ENCODE peak calls at places on chromosomes 5 and 9, in eight cellular contexts. Q is lower lobe of right lung; I is A549; W is left ventricle myocardium inferior; X is tibial artery; S is Caco-2; B is CD4-positive, CD25-positive, alpha-beta regulatory T cell; J is AG04450. T is an unnamed sample. For H3K9me3, the result is how much of the 10 kb centered on the place peaks cover.

GRCh38 chr9:133276923-133277322 is 1.9 kb upstream of the ABO start:
- DNase-seq in W (no peak), J (no peak), X (no peak), Q (no peak), S (no peak), I (no peak), B (no peak), T (no peak)

GRCh38 chr9:124500796-124501611 is 6.2 kb downstream of the NR5A1 start:
- DNase-seq in Q (peak), I (no peak), W (peak), S (no peak), J (no peak), X (no peak), B (no peak), T (no peak)

GRCh38 chr5:64612349-64612961 is 77.8 kb upstream of the SHISAL2B start:
- DNase-seq in Q (no peak), B (no peak), S (peak), I (peak), W (no peak), J (peak), X (no peak), T (no peak)

GRCh38 chr5:103295871-103296270 is 37.3 kb downstream of the MACIR start:
- DNase-seq in Q (no peak), J (no peak), X (no peak), B (no peak), I (no peak), W (no peak), S (no peak), T (no peak)

GRCh38 chr5:56729488-56729887 is 85.9 kb upstream of the MAP3K1 start:
- DNase-seq in W (no peak), S (no peak), Q (no peak), B (no peak), J (no peak), I (no peak), X (no peak), T (no peak)

GRCh38 chr9:110257097-110257955 is 1.0 kb upstream of the TXN start:
- DNase-seq in S (no peak), W (peak), X (no peak), J (no peak), Q (no peak), I (no peak), B (no peak), T (no peak)

GRCh38 chr9:91693226-91693625 is 256.8 kb downstream of the ROR2 start:
- DNase-seq in X (no peak), J (no peak), S (no peak), I (no peak), W (no peak), Q (no peak), B (no peak), T (no peak)

GRCh38 chr5:62330302-62330701 is 24.3 kb downstream of the KIF2A start:
- DNase-seq in J (no peak), W (no peak), Q (no peak), S (no peak), X (no peak), I (no peak), B (no peak), T (no peak)

GRCh38 chr5:67301285-67301904 is 104.8 kb upstream of the CD180 start:
- DNase-seq in I (no peak), J (peak), Q (peak), S (no peak), W (peak), B (no peak), X (peak), T (no peak)

GRCh38 chr5:109476292-109476691 is 66.5 kb upstream of the PJA2 start:
- DNase-seq in J (no peak), Q (no peak), S (no peak), I (no peak), W (no peak), B (no peak), X (no peak), T (no peak)

GRCh38 chr5:149404746-149405549 is 25.9 kb upstream of the IL17B start:
- DNase-seq in J (no peak), B (no peak), I (peak), X (peak), W (no peak), S (no peak), Q (no peak), T (no peak)

GRCh38 chr5:109045710-109046109 is 298.0 kb downstream of the FER start:
- DNase-seq in I (no peak), Q (no peak), X (no peak), B (no peak), S (no peak), J (no peak), W (no peak), T (no peak)

DNA sequence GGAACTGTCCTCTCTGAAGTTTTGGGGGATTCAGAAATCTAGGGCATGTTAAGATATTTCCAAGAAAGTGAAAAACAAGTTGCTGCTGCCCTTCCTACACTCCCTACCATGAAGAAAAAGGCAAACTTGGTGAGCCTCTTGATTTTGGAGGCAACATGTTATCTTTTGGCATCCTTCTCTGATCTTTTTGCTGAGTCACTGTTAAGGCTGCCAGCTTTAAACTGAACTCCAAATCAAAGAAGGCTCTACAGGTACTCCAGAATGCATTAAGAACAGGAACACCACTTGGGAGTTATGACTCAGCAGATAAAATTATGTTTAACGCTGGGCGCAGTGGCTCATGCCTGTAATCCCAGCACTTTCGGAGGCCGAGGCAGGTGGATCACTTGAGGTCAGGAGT is 24.0 kb downstream of the PCDHB15 start:
- DNase-seq in S (no peak), J (no peak), W (no peak), X (no peak), B (no peak), Q (no peak), I (no peak), T (no peak)
- H3K9me3 ChIP-seq in S (under half), J (under half), W (half or more), X (under half), B (half or more), Q (half or more), I (half or more), T (under half)

DNA sequence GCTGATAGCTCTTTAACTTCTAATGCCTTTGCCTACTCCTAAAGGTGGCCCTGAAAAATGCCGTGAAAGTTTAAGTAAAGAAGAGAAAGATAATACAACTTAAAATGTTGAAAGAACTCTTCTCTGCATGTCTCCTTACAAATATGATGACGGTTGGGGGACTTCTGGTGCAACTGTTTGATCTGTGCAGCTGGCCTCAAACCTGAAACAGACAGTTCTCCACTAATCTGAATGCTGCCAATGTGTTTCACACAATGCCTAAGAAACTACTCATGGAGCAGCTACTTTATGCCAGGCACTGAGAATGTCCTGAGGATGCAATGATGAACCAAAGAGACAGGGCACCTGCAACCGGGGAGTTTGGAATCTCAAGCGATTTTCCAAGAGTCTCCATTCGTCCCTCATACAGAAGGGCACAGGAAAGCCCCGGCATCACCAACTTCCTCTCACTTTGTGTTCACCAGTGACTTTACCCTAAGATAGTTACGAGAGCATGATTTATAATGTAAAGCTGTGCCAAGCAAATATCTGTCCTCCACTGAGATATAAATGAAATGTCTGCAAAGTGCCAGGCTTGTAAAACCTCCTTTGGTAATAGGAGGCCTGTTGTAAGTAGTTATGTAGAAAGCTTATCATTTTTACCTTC is 455.4 kb downstream of the SEMA5A start:
- DNase-seq in S (no peak), B (no peak), Q (no peak), I (no peak), J (no peak), W (no peak), X (no peak), T (no peak)
- H3K9me3 ChIP-seq in S (under half), B (under half), Q (under half), I (under half), J (under half), W (under half), X (under half), T (under half)

DNA sequence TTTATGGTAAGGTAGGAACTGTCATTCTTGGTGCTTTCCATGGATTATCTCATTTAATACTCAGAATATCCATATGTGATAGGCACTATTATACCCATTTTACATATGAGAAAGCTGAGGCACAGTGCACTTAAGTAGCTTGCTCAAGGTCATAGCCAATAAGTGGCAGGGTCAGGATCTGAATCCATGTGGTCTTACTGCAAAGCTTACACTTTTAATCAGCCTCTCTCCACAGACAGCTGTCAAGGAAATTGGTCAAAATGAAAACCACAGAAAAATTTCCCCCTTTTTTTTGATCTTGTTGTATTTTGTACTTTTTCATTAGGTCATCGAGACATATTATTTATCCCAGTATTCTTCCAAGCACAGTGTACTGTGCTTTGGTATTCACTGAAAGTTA is 78.5 kb downstream of the ERCC6L2 start:
- DNase-seq in X (no peak), I (no peak), J (no peak), B (no peak), S (no peak), W (no peak), Q (no peak), T (no peak)
- H3K9me3 ChIP-seq in X (under half), I (under half), J (under half), B (under half), S (under half), W (under half), Q (under half), T (under half)

GRCh38 chr5:37847978-37848425 is 8.2 kb upstream of the GDNF start:
- DNase-seq in X (no peak), W (no peak), Q (no peak), B (no peak), I (no peak), S (no peak), J (peak), T (no peak)
- H3K9me3 ChIP-seq in X (under half), W (under half), Q (under half), B (under half), I (under half), S (under half), J (under half), T (under half)